ENCODE peak calls at places on chromosomes 5 and 9, in six cellular contexts. One of them, this sample, is unnamed.
A peak's percentile ranks its signal among the peaks of the same experiment; 100 is the strongest.

GRCh38 chr5:89428624-89429023 is 545.6 kb upstream of the MEF2C start:
- DNase-seq in activated CD4-positive, alpha-beta T cell treated with anti-CD3 and anti-CD28 coated beads, Interleukin-2, amount 50 U/mL, for 1 hour: no peak
- DNase-seq in mucosa of gallbladder: no peak
- DNase-seq in substantia nigra: no peak
- DNase-seq in astrocyte of the spinal cord: no peak
- DNase-seq in stimulated activated naive CD8-positive, alpha-beta T cell treated with anti-CD3 and anti-CD28 coated beads, Interleukin-15, amount 100 ng/mL, for 72 hours: no peak
- DNase-seq in this sample: no peak

GRCh38 chr9:73219985-73220626 is 68.4 kb downstream of the ANXA1 start:
- DNase-seq in mucosa of gallbladder: no peak
- DNase-seq in stimulated activated naive CD8-positive, alpha-beta T cell treated with anti-CD3 and anti-CD28 coated beads, Interleukin-15, amount 100 ng/mL, for 72 hours: peak; percentile 66
- DNase-seq in substantia nigra: no peak
- DNase-seq in activated CD4-positive, alpha-beta T cell treated with anti-CD3 and anti-CD28 coated beads, Interleukin-2, amount 50 U/mL, for 1 hour: no peak
- DNase-seq in astrocyte of the spinal cord: peak; percentile 63
- DNase-seq in this sample: no peak

GRCh38 chr9:89798546-89799120 is 193.8 kb downstream of the GADD45G start:
- DNase-seq in substantia nigra: no peak
- DNase-seq in mucosa of gallbladder: no peak
- DNase-seq in stimulated activated naive CD8-positive, alpha-beta T cell treated with anti-CD3 and anti-CD28 coated beads, Interleukin-15, amount 100 ng/mL, for 72 hours: no peak
- DNase-seq in astrocyte of the spinal cord: no peak
- DNase-seq in activated CD4-positive, alpha-beta T cell treated with anti-CD3 and anti-CD28 coated beads, Interleukin-2, amount 50 U/mL, for 1 hour: no peak
- DNase-seq in this sample: no peak

GRCh38 chr5:126355940-126356339 is 67.3 kb upstream of the GRAMD2B start:
- DNase-seq in substantia nigra: no peak
- DNase-seq in activated CD4-positive, alpha-beta T cell treated with anti-CD3 and anti-CD28 coated beads, Interleukin-2, amount 50 U/mL, for 1 hour: no peak
- DNase-seq in astrocyte of the spinal cord: no peak
- DNase-seq in stimulated activated naive CD8-positive, alpha-beta T cell treated with anti-CD3 and anti-CD28 coated beads, Interleukin-15, amount 100 ng/mL, for 72 hours: no peak
- DNase-seq in mucosa of gallbladder: no peak
- DNase-seq in this sample: no peak

GRCh38 chr9:92407818-92408217 is 3.4 kb upstream of the OGN start:
- DNase-seq in substantia nigra: no peak
- DNase-seq in mucosa of gallbladder: no peak
- DNase-seq in stimulated activated naive CD8-positive, alpha-beta T cell treated with anti-CD3 and anti-CD28 coated beads, Interleukin-15, amount 100 ng/mL, for 72 hours: no peak
- DNase-seq in astrocyte of the spinal cord: no peak
- DNase-seq in activated CD4-positive, alpha-beta T cell treated with anti-CD3 and anti-CD28 coated beads, Interleukin-2, amount 50 U/mL, for 1 hour: no peak
- DNase-seq in this sample: no peak

GRCh38 chr5:172901788-172902496 is 57.3 kb upstream of the RPL26L1 start:
- DNase-seq in stimulated activated naive CD8-positive, alpha-beta T cell treated with anti-CD3 and anti-CD28 coated beads, Interleukin-15, amount 100 ng/mL, for 72 hours: no peak
- DNase-seq in activated CD4-positive, alpha-beta T cell treated with anti-CD3 and anti-CD28 coated beads, Interleukin-2, amount 50 U/mL, for 1 hour: no peak
- DNase-seq in mucosa of gallbladder: no peak
- DNase-seq in substantia nigra: no peak
- DNase-seq in astrocyte of the spinal cord: peak; percentile 87
- DNase-seq in this sample: no peak

GRCh38 chr9:37455884-37456647 is 9.2 kb downstream of the ZBTB5 start:
- DNase-seq in substantia nigra: no peak
- DNase-seq in activated CD4-positive, alpha-beta T cell treated with anti-CD3 and anti-CD28 coated beads, Interleukin-2, amount 50 U/mL, for 1 hour: no peak
- DNase-seq in stimulated activated naive CD8-positive, alpha-beta T cell treated with anti-CD3 and anti-CD28 coated beads, Interleukin-15, amount 100 ng/mL, for 72 hours: no peak
- DNase-seq in astrocyte of the spinal cord: no peak
- DNase-seq in mucosa of gallbladder: no peak
- DNase-seq in this sample: no peak

GRCh38 chr9:131578778-131579504 is 33.6 kb downstream of the PRRT1B start:
- DNase-seq in substantia nigra: no peak
- DNase-seq in astrocyte of the spinal cord: no peak
- DNase-seq in activated CD4-positive, alpha-beta T cell treated with anti-CD3 and anti-CD28 coated beads, Interleukin-2, amount 50 U/mL, for 1 hour: peak; percentile 51
- DNase-seq in stimulated activated naive CD8-positive, alpha-beta T cell treated with anti-CD3 and anti-CD28 coated beads, Interleukin-15, amount 100 ng/mL, for 72 hours: peak; percentile 67
- DNase-seq in mucosa of gallbladder: no peak
- DNase-seq in this sample: peak; percentile 59

GRCh38 chr5:68949256-68949655 is 144.6 kb upstream of the SLC30A5 start:
- DNase-seq in activated CD4-positive, alpha-beta T cell treated with anti-CD3 and anti-CD28 coated beads, Interleukin-2, amount 50 U/mL, for 1 hour: no peak
- DNase-seq in astrocyte of the spinal cord: no peak
- DNase-seq in substantia nigra: no peak
- DNase-seq in mucosa of gallbladder: no peak
- DNase-seq in stimulated activated naive CD8-positive, alpha-beta T cell treated with anti-CD3 and anti-CD28 coated beads, Interleukin-15, amount 100 ng/mL, for 72 hours: no peak
- DNase-seq in this sample: no peak

GRCh38 chr9:136539427-136540412 is 6.1 kb downstream of the NOTCH1 start:
- DNase-seq in activated CD4-positive, alpha-beta T cell treated with anti-CD3 and anti-CD28 coated beads, Interleukin-2, amount 50 U/mL, for 1 hour: peak; percentile 91
- DNase-seq in stimulated activated naive CD8-positive, alpha-beta T cell treated with anti-CD3 and anti-CD28 coated beads, Interleukin-15, amount 100 ng/mL, for 72 hours: peak; percentile 96
- DNase-seq in mucosa of gallbladder: peak; percentile 93
- DNase-seq in substantia nigra: no peak
- DNase-seq in astrocyte of the spinal cord: peak; percentile 73
- DNase-seq in this sample: peak; percentile 87

GRCh38 chr5:3129252-3129651 is 377.8 kb upstream of the IRX2 start:
- DNase-seq in mucosa of gallbladder: no peak
- DNase-seq in substantia nigra: no peak
- DNase-seq in astrocyte of the spinal cord: no peak
- DNase-seq in activated CD4-positive, alpha-beta T cell treated with anti-CD3 and anti-CD28 coated beads, Interleukin-2, amount 50 U/mL, for 1 hour: no peak
- DNase-seq in stimulated activated naive CD8-positive, alpha-beta T cell treated with anti-CD3 and anti-CD28 coated beads, Interleukin-15, amount 100 ng/mL, for 72 hours: no peak
- DNase-seq in this sample: no peak

GRCh38 chr9:122087406-122088200 is 5.5 kb downstream of the TTLL11 start:
- DNase-seq in stimulated activated naive CD8-positive, alpha-beta T cell treated with anti-CD3 and anti-CD28 coated beads, Interleukin-15, amount 100 ng/mL, for 72 hours: no peak
- DNase-seq in mucosa of gallbladder: no peak
- DNase-seq in astrocyte of the spinal cord: peak; percentile 38
- DNase-seq in activated CD4-positive, alpha-beta T cell treated with anti-CD3 and anti-CD28 coated beads, Interleukin-2, amount 50 U/mL, for 1 hour: no peak
- DNase-seq in substantia nigra: no peak
- DNase-seq in this sample: no peak

GRCh38 chr5:150295172-150295611 is 5.6 kb upstream of the CAMK2A start:
- DNase-seq in activated CD4-positive, alpha-beta T cell treated with anti-CD3 and anti-CD28 coated beads, Interleukin-2, amount 50 U/mL, for 1 hour: no peak
- DNase-seq in mucosa of gallbladder: peak; percentile 28
- DNase-seq in substantia nigra: no peak
- DNase-seq in astrocyte of the spinal cord: peak; percentile 50
- DNase-seq in stimulated activated naive CD8-positive, alpha-beta T cell treated with anti-CD3 and anti-CD28 coated beads, Interleukin-15, amount 100 ng/mL, for 72 hours: no peak
- DNase-seq in this sample: no peak

GRCh38 chr9:98248737-98249474 is 6.5 kb downstream of the TBC1D2 start:
- DNase-seq in stimulated activated naive CD8-positive, alpha-beta T cell treated with anti-CD3 and anti-CD28 coated beads, Interleukin-15, amount 100 ng/mL, for 72 hours: no peak
- DNase-seq in substantia nigra: no peak
- DNase-seq in activated CD4-positive, alpha-beta T cell treated with anti-CD3 and anti-CD28 coated beads, Interleukin-2, amount 50 U/mL, for 1 hour: no peak
- DNase-seq in mucosa of gallbladder: peak; percentile 29
- DNase-seq in astrocyte of the spinal cord: peak; percentile 93
- DNase-seq in this sample: no peak

GRCh38 chr5:132662925-132663770 is 5.2 kb downstream of the IL13 start:
- DNase-seq in mucosa of gallbladder: no peak
- DNase-seq in activated CD4-positive, alpha-beta T cell treated with anti-CD3 and anti-CD28 coated beads, Interleukin-2, amount 50 U/mL, for 1 hour: no peak
- DNase-seq in stimulated activated naive CD8-positive, alpha-beta T cell treated with anti-CD3 and anti-CD28 coated beads, Interleukin-15, amount 100 ng/mL, for 72 hours: peak; percentile 80
- DNase-seq in astrocyte of the spinal cord: no peak
- DNase-seq in substantia nigra: no peak
- DNase-seq in this sample: no peak

GRCh38 chr5:30098940-30099339 is 1094.5 kb upstream of the CDH6 start:
- DNase-seq in activated CD4-positive, alpha-beta T cell treated with anti-CD3 and anti-CD28 coated beads, Interleukin-2, amount 50 U/mL, for 1 hour: no peak
- DNase-seq in mucosa of gallbladder: no peak
- DNase-seq in substantia nigra: no peak
- DNase-seq in stimulated activated naive CD8-positive, alpha-beta T cell treated with anti-CD3 and anti-CD28 coated beads, Interleukin-15, amount 100 ng/mL, for 72 hours: no peak
- DNase-seq in astrocyte of the spinal cord: peak; percentile 9
- DNase-seq in this sample: no peak

GRCh38 chr9:98995059-98995665 is 51.5 kb downstream of the COL15A1 start:
- DNase-seq in astrocyte of the spinal cord: no peak
- DNase-seq in activated CD4-positive, alpha-beta T cell treated with anti-CD3 and anti-CD28 coated beads, Interleukin-2, amount 50 U/mL, for 1 hour: no peak
- DNase-seq in stimulated activated naive CD8-positive, alpha-beta T cell treated with anti-CD3 and anti-CD28 coated beads, Interleukin-15, amount 100 ng/mL, for 72 hours: no peak
- DNase-seq in mucosa of gallbladder: peak; percentile 40
- DNase-seq in substantia nigra: no peak
- DNase-seq in this sample: no peak

GRCh38 chr9:71762900-71763653 is 5.2 kb downstream of the CEMIP2 start:
- DNase-seq in activated CD4-positive, alpha-beta T cell treated with anti-CD3 and anti-CD28 coated beads, Interleukin-2, amount 50 U/mL, for 1 hour: no peak
- DNase-seq in mucosa of gallbladder: no peak
- DNase-seq in substantia nigra: no peak
- DNase-seq in stimulated activated naive CD8-positive, alpha-beta T cell treated with anti-CD3 and anti-CD28 coated beads, Interleukin-15, amount 100 ng/mL, for 72 hours: no peak
- DNase-seq in astrocyte of the spinal cord: peak; percentile 65
- DNase-seq in this sample: no peak

GRCh38 chr9:124914753-124915405 is 26.0 kb downstream of the GOLGA1 start:
- DNase-seq in stimulated activated naive CD8-positive, alpha-beta T cell treated with anti-CD3 and anti-CD28 coated beads, Interleukin-15, amount 100 ng/mL, for 72 hours: no peak
- DNase-seq in astrocyte of the spinal cord: no peak
- DNase-seq in mucosa of gallbladder: no peak
- DNase-seq in activated CD4-positive, alpha-beta T cell treated with anti-CD3 and anti-CD28 coated beads, Interleukin-2, amount 50 U/mL, for 1 hour: no peak
- DNase-seq in substantia nigra: no peak
- DNase-seq in this sample: no peak

GRCh38 chr5:419970-420369 is 23.0 kb upstream of the EXOC3 start:
- DNase-seq in astrocyte of the spinal cord: no peak
- DNase-seq in activated CD4-positive, alpha-beta T cell treated with anti-CD3 and anti-CD28 coated beads, Interleukin-2, amount 50 U/mL, for 1 hour: no peak
- DNase-seq in stimulated activated naive CD8-positive, alpha-beta T cell treated with anti-CD3 and anti-CD28 coated beads, Interleukin-15, amount 100 ng/mL, for 72 hours: no peak
- DNase-seq in mucosa of gallbladder: no peak
- DNase-seq in substantia nigra: no peak
- DNase-seq in this sample: no peak

GRCh38 chr5:52024363-52024762 is 641.1 kb downstream of the ISL1 start:
- DNase-seq in substantia nigra: no peak
- DNase-seq in astrocyte of the spinal cord: no peak
- DNase-seq in activated CD4-positive, alpha-beta T cell treated with anti-CD3 and anti-CD28 coated beads, Interleukin-2, amount 50 U/mL, for 1 hour: no peak
- DNase-seq in stimulated activated naive CD8-positive, alpha-beta T cell treated with anti-CD3 and anti-CD28 coated beads, Interleukin-15, amount 100 ng/mL, for 72 hours: no peak
- DNase-seq in mucosa of gallbladder: peak; percentile 64
- DNase-seq in this sample: no peak

GRCh38 chr9:114894206-114894605 is 36.2 kb downstream of the TNFSF8 start:
- DNase-seq in substantia nigra: no peak
- DNase-seq in mucosa of gallbladder: no peak
- DNase-seq in astrocyte of the spinal cord: no peak
- DNase-seq in activated CD4-positive, alpha-beta T cell treated with anti-CD3 and anti-CD28 coated beads, Interleukin-2, amount 50 U/mL, for 1 hour: no peak
- DNase-seq in stimulated activated naive CD8-positive, alpha-beta T cell treated with anti-CD3 and anti-CD28 coated beads, Interleukin-15, amount 100 ng/mL, for 72 hours: no peak
- DNase-seq in this sample: no peak

GRCh38 chr9:83583151-83584014 is 39.6 kb upstream of the IDNK start:
- DNase-seq in stimulated activated naive CD8-positive, alpha-beta T cell treated with anti-CD3 and anti-CD28 coated beads, Interleukin-15, amount 100 ng/mL, for 72 hours: peak; percentile 14
- DNase-seq in astrocyte of the spinal cord: peak; percentile 58
- DNase-seq in mucosa of gallbladder: peak; percentile 59
- DNase-seq in substantia nigra: no peak
- DNase-seq in activated CD4-positive, alpha-beta T cell treated with anti-CD3 and anti-CD28 coated beads, Interleukin-2, amount 50 U/mL, for 1 hour: peak; percentile 28
- DNase-seq in this sample: no peak

GRCh38 chr9:23821400-23822181 is 4.4 kb downstream of the ELAVL2 start:
- DNase-seq in stimulated activated naive CD8-positive, alpha-beta T cell treated with anti-CD3 and anti-CD28 coated beads, Interleukin-15, amount 100 ng/mL, for 72 hours: no peak
- DNase-seq in mucosa of gallbladder: no peak
- DNase-seq in activated CD4-positive, alpha-beta T cell treated with anti-CD3 and anti-CD28 coated beads, Interleukin-2, amount 50 U/mL, for 1 hour: no peak
- DNase-seq in astrocyte of the spinal cord: peak; percentile 49
- DNase-seq in substantia nigra: no peak
- DNase-seq in this sample: no peak

GRCh38 chr9:107794259-107794658 is 304.7 kb upstream of the KLF4 start:
- DNase-seq in substantia nigra: no peak
- DNase-seq in mucosa of gallbladder: no peak
- DNase-seq in activated CD4-positive, alpha-beta T cell treated with anti-CD3 and anti-CD28 coated beads, Interleukin-2, amount 50 U/mL, for 1 hour: no peak
- DNase-seq in astrocyte of the spinal cord: no peak
- DNase-seq in stimulated activated naive CD8-positive, alpha-beta T cell treated with anti-CD3 and anti-CD28 coated beads, Interleukin-15, amount 100 ng/mL, for 72 hours: no peak
- DNase-seq in this sample: no peak

GRCh38 chr5:40775846-40776657 is 20.3 kb upstream of the TTC33 start:
- DNase-seq in substantia nigra: no peak
- DNase-seq in astrocyte of the spinal cord: no peak
- DNase-seq in activated CD4-positive, alpha-beta T cell treated with anti-CD3 and anti-CD28 coated beads, Interleukin-2, amount 50 U/mL, for 1 hour: no peak
- DNase-seq in mucosa of gallbladder: no peak
- DNase-seq in stimulated activated naive CD8-positive, alpha-beta T cell treated with anti-CD3 and anti-CD28 coated beads, Interleukin-15, amount 100 ng/mL, for 72 hours: no peak
- DNase-seq in this sample: no peak

GRCh38 chr5:50786073-50786472 is 119.6 kb downstream of the PARP8 start:
- DNase-seq in stimulated activated naive CD8-positive, alpha-beta T cell treated with anti-CD3 and anti-CD28 coated beads, Interleukin-15, amount 100 ng/mL, for 72 hours: no peak
- DNase-seq in mucosa of gallbladder: no peak
- DNase-seq in activated CD4-positive, alpha-beta T cell treated with anti-CD3 and anti-CD28 coated beads, Interleukin-2, amount 50 U/mL, for 1 hour: no peak
- DNase-seq in substantia nigra: no peak
- DNase-seq in astrocyte of the spinal cord: no peak
- DNase-seq in this sample: no peak

GRCh38 chr5:77658662-77659061 is 20.1 kb upstream of the OTP start:
- DNase-seq in stimulated activated naive CD8-positive, alpha-beta T cell treated with anti-CD3 and anti-CD28 coated beads, Interleukin-15, amount 100 ng/mL, for 72 hours: no peak
- DNase-seq in activated CD4-positive, alpha-beta T cell treated with anti-CD3 and anti-CD28 coated beads, Interleukin-2, amount 50 U/mL, for 1 hour: no peak
- DNase-seq in substantia nigra: no peak
- DNase-seq in astrocyte of the spinal cord: no peak
- DNase-seq in mucosa of gallbladder: no peak
- DNase-seq in this sample: no peak

GRCh38 chr5:151773979-151774378 is 2.2 kb downstream of the G3BP1 start:
- DNase-seq in activated CD4-positive, alpha-beta T cell treated with anti-CD3 and anti-CD28 coated beads, Interleukin-2, amount 50 U/mL, for 1 hour: no peak
- DNase-seq in astrocyte of the spinal cord: no peak
- DNase-seq in stimulated activated naive CD8-positive, alpha-beta T cell treated with anti-CD3 and anti-CD28 coated beads, Interleukin-15, amount 100 ng/mL, for 72 hours: no peak
- DNase-seq in substantia nigra: no peak
- DNase-seq in mucosa of gallbladder: no peak
- DNase-seq in this sample: no peak

This sample was measured in activated T-cell treated with anti-CD3 and anti-CD28 coated beads, Interleukin-2, amount 50 U/mL, for 1 hour.